ENCODE peak calls at places on chromosomes 3 and 15, in ten cellular contexts. C is nephron progenitor cell; F is dermis blood vessel endothelial cell; X is globus pallidus; S is foreskin melanocyte; U is renal cortical epithelial cell; V is stimulated activated CD4-positive, alpha-beta T cell treated with anti-CD3 and anti-CD28 coated beads, Interleukin-1b, Interleukin-23, amount 100 ng/mL, for 1 hour; P is AG20443; Q is iris pigment epithelial cell; J is upper lobe of right lung. H is an unnamed sample.

GRCh38 chr3:23324745-23325144 is 121.6 kb downstream of the UBE2E2 start:
- DNase-seq in C (no peak), F (peak), X (no peak), S (peak), U (peak), V (no peak), P (peak), Q (peak), J (no peak), H (peak)

GRCh38 chr3:170657312-170657711 is 71.4 kb upstream of the SLC7A14 start:
- DNase-seq in C (no peak), F (no peak), X (no peak), S (no peak), U (no peak), V (no peak), P (no peak), Q (no peak), J (no peak), H (no peak)

GRCh38 chr3:128504957-128505730 is 12.1 kb upstream of the GATA2 start:
- DNase-seq in C (no peak), F (no peak), X (no peak), S (no peak), U (no peak), V (no peak), P (peak), Q (no peak), J (no peak), H (no peak)

GRCh38 chr15:67755264-67755663 is 70.0 kb upstream of the SKOR1 start:
- DNase-seq in C (no peak), F (no peak), X (no peak), S (no peak), U (no peak), V (no peak), P (no peak), Q (no peak), J (no peak), H (no peak)

GRCh38 chr15:27871078-27871695 is 227.9 kb downstream of the OCA2 start:
- DNase-seq in C (no peak), F (no peak), X (no peak), S (no peak), U (no peak), V (no peak), P (no peak), Q (no peak), J (no peak), H (no peak)

GRCh38 chr3:176219970-176220369 is 977.3 kb downstream of the TBL1XR1 start:
- DNase-seq in C (no peak), F (no peak), X (no peak), S (no peak), U (no peak), V (no peak), P (no peak), Q (no peak), J (no peak), H (no peak)

GRCh38 chr3:18223591-18224338 is 201.4 kb downstream of the SATB1 start:
- DNase-seq in C (peak), F (no peak), X (peak), S (no peak), U (no peak), V (no peak), P (no peak), Q (no peak), J (no peak), H (no peak)

GRCh38 chr3:178419078-178419477 is 117.2 kb upstream of the KCNMB2 start:
- DNase-seq in C (no peak), F (no peak), X (no peak), S (no peak), U (peak), V (no peak), P (no peak), Q (peak), J (no peak), H (no peak)

GRCh38 chr15:44066211-44066827 is 128.8 kb downstream of the FRMD5 start:
- DNase-seq in C (peak), F (peak), X (peak), S (peak), U (peak), V (peak), P (peak), Q (peak), J (no peak), H (peak)

GRCh38 chr3:189602471-189602870 is 28.7 kb upstream of the TP63 start:
- DNase-seq in C (no peak), F (no peak), X (no peak), S (no peak), U (no peak), V (no peak), P (no peak), Q (no peak), J (no peak), H (no peak)

GRCh38 chr15:61118885-61119284 is 110.2 kb downstream of the RORA start:
- DNase-seq in C (no peak), F (no peak), X (peak), S (no peak), U (no peak), V (no peak), P (no peak), Q (no peak), J (no peak), H (no peak)

GRCh38 chr3:178849220-178849910 is 222.2 kb downstream of the ZMAT3 start:
- DNase-seq in C (no peak), F (no peak), X (no peak), S (no peak), U (peak), V (no peak), P (no peak), Q (no peak), J (no peak), H (no peak)

GRCh38 chr15:98123834-98124233 is 163.3 kb downstream of the ARRDC4 start:
- DNase-seq in C (no peak), F (no peak), X (no peak), S (no peak), U (no peak), V (no peak), P (peak), Q (no peak), J (no peak), H (peak)

GRCh38 chr3:52248816-52249547 is 3.4 kb downstream of the PPM1M start:
- DNase-seq in C (no peak), F (peak), X (no peak), S (no peak), U (peak), V (no peak), P (no peak), Q (no peak), J (peak), H (no peak)

GRCh38 chr3:25508901-25509300 is 80.8 kb downstream of the RARB start:
- DNase-seq in C (no peak), F (peak), X (no peak), S (no peak), U (peak), V (no peak), P (peak), Q (peak), J (no peak), H (peak)

GRCh38 chr3:102643546-102643945 is 208.7 kb downstream of the ZPLD1 start:
- DNase-seq in C (no peak), F (no peak), X (no peak), S (no peak), U (no peak), V (no peak), P (no peak), Q (no peak), J (no peak), H (no peak)

GRCh38 chr3:144586382-144586781 is 614.8 kb downstream of the DIPK2A start:
- DNase-seq in C (no peak), F (peak), X (no peak), S (no peak), U (peak), V (no peak), P (peak), Q (peak), J (no peak), H (peak)

GRCh38 chr15:95911570-95912279 is 418.8 kb upstream of the NR2F2 start:
- DNase-seq in C (no peak), F (no peak), X (no peak), S (no peak), U (no peak), V (no peak), P (no peak), Q (no peak), J (no peak), H (no peak)

GRCh38 chr15:33068531-33068990 is 126.0 kb downstream of the FMN1 start:
- DNase-seq in C (peak), F (no peak), X (no peak), S (no peak), U (peak), V (no peak), P (peak), Q (no peak), J (peak), H (peak)

GRCh38 chr15:48355377-48355776 is 24.1 kb downstream of the DUT start:
- DNase-seq in C (no peak), F (no peak), X (no peak), S (no peak), U (peak), V (no peak), P (peak), Q (peak), J (no peak), H (no peak)

GRCh38 chr3:159158801-159159200 is 356.9 kb downstream of the MFSD1 start:
- DNase-seq in C (no peak), F (no peak), X (no peak), S (no peak), U (no peak), V (no peak), P (no peak), Q (no peak), J (no peak), H (no peak)

H was measured in AG08395.